ENCODE peak calls at places on chromosomes 4 and X, in nine cellular contexts. O is GM04503, R is NCI-H146, G is DMS 273 treated with DMSO at 0.1 percent for 48 hours, J is mesothelial cell of epicardium, A is cerebellum, E is nephron progenitor cell, H is SW 1271, L is NCI-H1694 treated with DMSO at 0.1 percent for 48 hours. T is an unnamed sample.

GRCh38 chr4:88573995-88574394 is 18.3 kb upstream of the HERC3 start:
- DNase-seq in J (no peak), E (no peak), L (no peak), G (no peak), O (no peak), H (peak), A (no peak), R (no peak), T (no peak)

GRCh38 chr4:61740950-61741638 is 541.0 kb downstream of the ADGRL3 start:
- DNase-seq in E (no peak), O (no peak), L (no peak), H (no peak), A (peak), R (peak), J (no peak), G (peak), T (no peak)

GRCh38 chr4:7629855-7630254 is 195.1 kb upstream of the PSAPL1 start:
- DNase-seq in G (no peak), J (no peak), A (no peak), R (no peak), O (no peak), L (no peak), E (no peak), H (no peak), T (no peak)

GRCh38 chr4:9804918-9805317 is 23.5 kb downstream of the DRD5 start:
- DNase-seq in O (no peak), J (no peak), H (no peak), E (no peak), G (no peak), A (no peak), R (no peak), L (no peak), T (no peak)

GRCh38 chr4:130486186-130486585 is 1390.2 kb downstream of the C4orf33 start:
- DNase-seq in O (no peak), J (no peak), H (no peak), G (no peak), R (no peak), E (no peak), L (no peak), A (no peak), T (peak)

GRCh38 chr4:112371361-112371760 is 74.2 kb downstream of the ALPK1 start:
- DNase-seq in G (no peak), E (no peak), A (no peak), J (no peak), R (no peak), O (no peak), L (no peak), H (no peak), T (no peak)

GRCh38 chr4:143668930-143669553 is 31.4 kb downstream of the FREM3 start:
- DNase-seq in O (no peak), H (no peak), J (no peak), A (no peak), E (no peak), R (no peak), G (no peak), L (no peak), T (no peak)

GRCh38 chr4:48360285-48360965 is 19.1 kb downstream of the SLAIN2 start:
- DNase-seq in J (no peak), E (no peak), G (no peak), A (no peak), O (peak), H (no peak), L (no peak), R (no peak), T (peak)

GRCh38 chrX:111409326-111409725 is 2.7 kb downstream of the DCX start:
- DNase-seq in O (no peak), G (no peak), J (no peak), A (no peak), H (no peak), E (no peak), R (no peak), L (no peak), T (no peak)

GRCh38 chr4:680565-680930 is 6.2 kb downstream of the MYL5 start:
- DNase-seq in E (peak), A (no peak), G (no peak), R (no peak), L (no peak), H (no peak), J (no peak), O (no peak), T (no peak)

GRCh38 chr4:76024007-76024406 is 710 bp upstream of the CXCL10 start:
- DNase-seq in R (no peak), O (no peak), J (no peak), H (no peak), G (no peak), L (no peak), A (no peak), E (no peak), T (no peak)

GRCh38 chr4:185134176-185134869 is 8.7 kb upstream of the SLC25A4 start:
- DNase-seq in G (no peak), H (no peak), E (no peak), R (peak), L (peak), A (peak), J (no peak), O (no peak), T (no peak)

GRCh38 chr4:89469930-89470375 is 162.4 kb upstream of the GPRIN3 start:
- DNase-seq in A (no peak), G (no peak), O (peak), E (no peak), H (no peak), R (no peak), L (no peak), J (no peak), T (peak)

GRCh38 chr4:169315530-169316306 is 45.0 kb upstream of the SH3RF1 start:
- DNase-seq in L (no peak), R (no peak), A (no peak), O (no peak), J (no peak), E (peak), G (no peak), H (no peak), T (peak)

GRCh38 chr4:20253799-20254409 is 2.2 kb downstream of the SLIT2 start:
- DNase-seq in R (peak), A (no peak), O (no peak), E (peak), J (peak), G (no peak), H (no peak), L (no peak), T (no peak)

GRCh38 chr4:128513664-128514484 is 226.3 kb upstream of the PGRMC2 start:
- DNase-seq in R (no peak), J (no peak), E (no peak), G (no peak), A (no peak), H (no peak), O (no peak), L (no peak), T (no peak)

GRCh38 chr4:8643441-8643840 is 50.9 kb downstream of the CPZ start:
- DNase-seq in J (peak), O (no peak), H (no peak), L (no peak), E (no peak), A (no peak), G (no peak), R (no peak), T (no peak)

GRCh38 chr4:88230953-88231835 is 53.2 kb downstream of the PPM1K start:
- DNase-seq in G (no peak), R (no peak), J (no peak), L (no peak), A (no peak), E (no peak), O (no peak), H (no peak), T (no peak)

GRCh38 chr4:10226756-10227155 is 110.2 kb upstream of the WDR1 start:
- DNase-seq in A (no peak), O (peak), J (no peak), E (no peak), R (no peak), G (no peak), H (no peak), L (no peak), T (no peak)

GRCh38 chr4:41256131-41256739 is 493 bp upstream of the UCHL1 start:
- DNase-seq in R (peak), H (no peak), E (peak), L (no peak), G (peak), J (no peak), A (peak), O (no peak), T (peak)

GRCh38 chr4:3775576-3775975 is 9.4 kb downstream of the ADRA2C start:
- DNase-seq in J (no peak), L (no peak), E (no peak), G (no peak), A (no peak), R (no peak), H (no peak), O (no peak), T (no peak)

GRCh38 chr4:6724461-6725111 is 8.6 kb downstream of the BLOC1S4 start:
- DNase-seq in E (no peak), J (no peak), H (no peak), R (no peak), O (no peak), G (no peak), L (no peak), A (no peak), T (no peak)

GRCh38 chr4:122334828-122335227 is 44.0 kb upstream of the ADAD1 start:
- DNase-seq in E (no peak), G (no peak), H (no peak), L (no peak), A (no peak), R (no peak), O (no peak), J (no peak), T (no peak)

GRCh38 chr4:106418444-106418843 is 49.9 kb upstream of the GIMD1 start:
- DNase-seq in O (no peak), G (no peak), A (no peak), E (no peak), R (no peak), J (no peak), H (no peak), L (no peak), T (no peak)

GRCh38 chr4:113692809-113693411 is 68.6 kb downstream of the CAMK2D start:
- DNase-seq in O (no peak), H (no peak), G (no peak), R (no peak), L (no peak), E (no peak), J (no peak), A (no peak), T (no peak)

GRCh38 chrX:153537080-153537479 is 19.6 kb downstream of the ATP2B3 start:
- DNase-seq in O (no peak), L (no peak), R (no peak), G (no peak), A (no peak), H (no peak), J (no peak), E (no peak), T (no peak)

GRCh38 chr4:64713256-64713840 is 304.1 kb upstream of the TECRL start:
- DNase-seq in A (no peak), O (no peak), E (no peak), L (peak), R (peak), G (no peak), J (no peak), H (peak), T (no peak)